ENCODE peak calls at places on chromosomes 7 and 10, in five cellular contexts. N is AG04450, O is brain microvascular endothelial cell, Q is dorsolateral prefrontal cortex, E is tibial artery. Z is an unnamed sample.

GRCh38 chr10:20350509-20350908 is 534.3 kb downstream of the PLXDC2 start:
- DNase-seq in N (no peak), O (no peak), Q (no peak), E (no peak), Z (no peak)

GRCh38 chr10:132876967-132877366 is 65.4 kb downstream of the CFAP46 start:
- DNase-seq in N (no peak), O (no peak), Q (peak), E (peak), Z (no peak)

GRCh38 chr10:16520900-16521299 is 779 bp downstream of the C1QL3 start:
- DNase-seq in N (no peak), O (no peak), Q (peak), E (no peak), Z (no peak)

GRCh38 chr7:139588632-139589031 is 65.1 kb downstream of the CLEC2L start:
- DNase-seq in N (peak), O (peak), Q (peak), E (no peak), Z (no peak)

GRCh38 chr10:116017405-116017804 is 255.6 kb downstream of the GFRA1 start:
- DNase-seq in N (no peak), O (no peak), Q (no peak), E (no peak), Z (no peak)

GRCh38 chr7:29375641-29376562 is 181.3 kb downstream of the CHN2 start:
- DNase-seq in N (no peak), O (no peak), Q (no peak), E (no peak), Z (no peak)

GRCh38 chr10:60739581-60739980 is 38.7 kb upstream of the CDK1 start:
- DNase-seq in N (no peak), O (no peak), Q (no peak), E (no peak), Z (no peak)

GRCh38 chr10:74394416-74394969 is 243.5 kb downstream of the ADK start:
- DNase-seq in N (peak), O (no peak), Q (no peak), E (no peak), Z (no peak)

GRCh38 chr10:62390497-62391176 is 16.5 kb downstream of the ZNF365 start:
- DNase-seq in N (no peak), O (peak), Q (no peak), E (no peak), Z (no peak)

GRCh38 chr7:82263880-82264751 is 179.5 kb downstream of the CACNA2D1 start:
- DNase-seq in N (no peak), O (no peak), Q (no peak), E (no peak), Z (no peak)

GRCh38 chr10:92691591-92692084 is 1.9 kb downstream of the HHEX start:
- DNase-seq in N (no peak), O (no peak), Q (no peak), E (peak), Z (no peak)

GRCh38 chr10:79126351-79126750 is 57.6 kb downstream of the ZMIZ1 start:
- DNase-seq in N (no peak), O (no peak), Q (no peak), E (no peak), Z (no peak)

GRCh38 chr7:12102101-12102500 is 109.0 kb upstream of the TMEM106B start:
- DNase-seq in N (no peak), O (no peak), Q (no peak), E (no peak), Z (no peak)

GRCh38 chr7:13524076-13524475 is 465.4 kb downstream of the ETV1 start:
- DNase-seq in N (no peak), O (no peak), Q (no peak), E (no peak), Z (no peak)

GRCh38 chr10:132142396-132143161 is 44.2 kb upstream of the DPYSL4 start:
- DNase-seq in N (no peak), O (no peak), Q (peak), E (peak), Z (no peak)

DNA sequence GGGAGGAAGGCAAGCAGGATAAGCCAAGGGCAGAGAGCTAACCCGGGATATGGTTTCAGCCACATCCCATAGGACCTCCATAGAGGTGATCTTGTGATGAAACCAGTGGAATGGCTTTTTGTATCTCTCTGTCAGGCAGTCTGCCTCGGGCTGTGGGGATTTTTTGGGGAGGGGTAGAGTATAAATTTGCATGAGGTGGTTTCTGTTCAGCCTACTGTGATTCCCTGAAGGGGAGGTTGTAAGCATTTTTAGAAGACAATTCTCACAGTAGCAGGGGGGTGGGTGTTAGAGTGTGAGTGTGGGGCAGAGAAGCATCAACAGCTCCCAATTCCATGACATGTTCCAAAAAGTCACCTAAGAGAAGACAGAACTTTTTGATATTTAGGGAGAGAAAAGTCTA is 11.8 kb downstream of the OR9A2 start:
- DNase-seq in N (no peak), O (no peak), Q (no peak), E (no peak), Z (no peak)
- H3K4me3 ChIP-seq in N (no peak), O (no peak), Q (no peak), E (no peak), Z (no peak)

GRCh38 chr7:134432296-134433152 is 26.4 kb downstream of the AKR1B1 start:
- DNase-seq in N (peak), O (peak), Q (peak), E (peak), Z (peak)
- H3K4me3 ChIP-seq in N (peak), O (peak), Q (peak), E (peak), Z (no peak)

GRCh38 chr7:101401390-101402080 is 38.9 kb downstream of the COL26A1 start:
- DNase-seq in N (no peak), O (no peak), Q (no peak), E (no peak), Z (no peak)

GRCh38 chr7:101402081-101402779 is 39.6 kb downstream of the COL26A1 start:
- DNase-seq in N (no peak), O (peak), Q (no peak), E (no peak), Z (no peak)

GRCh38 chr7:101400751-101401150 is 38.1 kb downstream of the COL26A1 start:
- DNase-seq in N (no peak), O (no peak), Q (no peak), E (no peak), Z (no peak)

GRCh38 chr7:101402835-101403234 is 40.2 kb downstream of the COL26A1 start:
- DNase-seq in N (no peak), O (no peak), Q (no peak), E (no peak), Z (no peak)

GRCh38 chr7:101405474-101406067 is 42.9 kb downstream of the COL26A1 start:
- DNase-seq in N (no peak), O (no peak), Q (no peak), E (no peak), Z (no peak)
- H3K4me3 ChIP-seq in N (no peak), O (no peak), Q (no peak), E (no peak), Z (no peak)

GRCh38 chr7:93693796-93694195 is 119.3 kb upstream of the CALCR start:
- DNase-seq in N (no peak), O (no peak), Q (no peak), E (no peak), Z (no peak)

GRCh38 chr7:93690021-93690420 is 115.5 kb upstream of the CALCR start:
- DNase-seq in N (no peak), O (no peak), Q (no peak), E (no peak), Z (no peak)
- H3K4me3 ChIP-seq in N (no peak), O (no peak), Q (no peak), E (no peak), Z (no peak)

DNA sequence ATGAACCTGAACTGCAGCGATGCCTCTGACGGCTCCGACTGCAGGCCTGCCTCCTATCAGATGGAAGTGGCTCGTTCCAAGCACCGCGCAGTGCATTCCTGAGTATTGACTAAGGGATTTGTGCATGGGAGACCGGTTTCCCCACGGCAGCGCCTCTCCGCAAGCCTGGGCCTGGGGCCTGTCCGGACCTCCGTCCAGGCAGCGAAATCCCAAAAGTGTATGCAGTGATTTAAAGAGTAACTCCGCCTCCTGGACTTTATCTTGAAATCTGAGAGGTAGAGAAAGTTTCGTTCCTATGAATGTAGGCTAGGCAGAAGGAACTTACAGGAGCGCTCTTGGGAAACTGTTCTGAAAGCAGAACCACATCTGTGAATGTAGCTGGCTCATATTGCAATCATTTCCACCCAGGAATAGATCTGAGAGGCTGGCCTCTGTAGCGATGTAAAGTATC is 106.2 kb upstream of the CELF2 start:
- DNase-seq in N (peak), O (peak), Q (peak), E (peak), Z (no peak)
- H3K4me3 ChIP-seq in N (peak), O (no peak), Q (peak), E (peak), Z (no peak)

DNA sequence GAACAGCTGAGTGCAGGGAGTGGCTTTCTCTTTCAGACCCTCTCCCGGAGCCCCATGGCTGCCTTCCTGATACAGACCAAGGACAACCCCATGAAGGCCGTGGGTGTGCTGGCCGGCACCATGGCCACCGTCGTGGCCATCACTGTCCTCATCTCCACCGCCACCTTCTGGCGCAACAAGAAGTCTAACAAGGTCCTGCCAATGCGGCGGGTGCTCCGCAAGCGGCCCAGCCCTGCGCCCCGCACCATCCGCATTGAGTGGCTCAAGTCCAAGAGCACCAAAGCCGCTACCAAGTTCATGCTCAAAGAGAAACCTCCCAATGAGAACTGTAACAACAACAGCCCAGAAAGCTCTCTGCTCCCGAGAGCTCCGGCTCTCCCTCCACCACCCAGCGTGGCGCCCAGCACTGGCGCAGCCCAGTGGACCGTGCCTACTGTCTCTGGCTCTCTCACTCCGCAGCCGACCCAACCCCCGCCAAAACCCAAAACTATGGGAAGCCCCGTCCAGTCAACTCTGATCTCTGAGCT is 11.2 kb downstream of the LRIT2 start:
- DNase-seq in N (no peak), O (no peak), Q (no peak), E (peak), Z (no peak)
- H3K4me3 ChIP-seq in N (no peak), O (no peak), Q (no peak), E (no peak), Z (no peak)

GRCh38 chr10:110871236-110872084 is at the start of gene PDCD4:
- DNase-seq in N (peak), O (peak), Q (peak), E (peak), Z (peak)

GRCh38 chr10:110872145-110872983 is 636 bp downstream of the PDCD4 start:
- DNase-seq in N (no peak), O (peak), Q (no peak), E (peak), Z (peak)

GRCh38 chr10:110872984-110873569 is 1.3 kb downstream of the PDCD4 start:
- DNase-seq in N (no peak), O (no peak), Q (no peak), E (no peak), Z (no peak)

GRCh38 chr10:110876000-110876399 is 4.3 kb downstream of the PDCD4 start:
- DNase-seq in N (no peak), O (no peak), Q (no peak), E (no peak), Z (no peak)

GRCh38 chr10:110873951-110874350 is 2.2 kb downstream of the PDCD4 start:
- DNase-seq in N (no peak), O (no peak), Q (no peak), E (no peak), Z (no peak)
- H3K4me3 ChIP-seq in N (peak), O (peak), Q (peak), E (peak), Z (no peak)

GRCh38 chr10:33377658-33378025 is 43.2 kb upstream of the NRP1 start:
- DNase-seq in N (no peak), O (peak), Q (no peak), E (no peak), Z (no peak)

GRCh38 chr10:33381897-33382578 is 47.6 kb upstream of the NRP1 start:
- DNase-seq in N (peak), O (no peak), Q (peak), E (no peak), Z (no peak)

GRCh38 chr10:33385016-33385415 is 50.5 kb upstream of the NRP1 start:
- DNase-seq in N (no peak), O (no peak), Q (no peak), E (no peak), Z (no peak)

GRCh38 chr10:33376976-33377657 is 42.6 kb upstream of the NRP1 start:
- DNase-seq in N (peak), O (peak), Q (no peak), E (no peak), Z (no peak)

DNA sequence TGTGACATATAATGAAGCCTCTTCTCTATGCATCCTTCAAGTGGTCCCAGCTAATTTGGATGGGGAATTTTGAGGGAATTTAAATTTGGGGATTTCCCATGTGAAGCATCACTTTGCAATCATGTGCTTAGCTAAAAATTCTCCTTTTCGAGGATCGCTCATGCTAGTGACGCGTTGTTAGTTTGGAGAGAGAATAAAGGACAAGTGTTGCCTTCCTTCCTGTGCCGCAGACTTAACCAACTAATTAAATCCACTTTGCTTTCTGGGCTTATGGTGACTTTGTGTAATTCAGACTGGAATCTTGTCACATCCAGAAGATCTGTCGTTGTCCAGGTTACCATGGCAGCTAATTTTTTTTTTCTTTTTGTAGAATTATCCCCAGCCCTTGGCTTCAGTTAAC is 46.9 kb upstream of the NRP1 start:
- DNase-seq in N (no peak), O (no peak), Q (no peak), E (no peak), Z (no peak)
- H3K4me3 ChIP-seq in N (no peak), O (no peak), Q (peak), E (no peak), Z (no peak)

Z was measured in Jurkat, Clone E6-1.